ENCODE peak calls at places on chromosome 18, in seven cellular contexts. One of them, this sample, is unnamed.

GRCh38 chr18:61845212-61845611 is 47.6 kb downstream of the RNF152 start:
- DNase-seq in fibroblast of lung: peak; percentile 48
- DNase-seq in mucosa of gallbladder: no peak
- DNase-seq in amniotic stem cell: no peak
- DNase-seq in right atrium auricular region: no peak
- DNase-seq in stimulated activated CD4-positive, alpha-beta T cell treated with anti-CD3 and anti-CD28 coated beads, Interleukin-4, amount 100 ng/mL, for 4 hours: no peak
- DNase-seq in activated gamma-delta T cell treated with anti-CD3 and anti-CD28 coated beads, Interleukin-2, amount 50 U/mL, for 16 hours: no peak
- DNase-seq in this sample: no peak

GRCh38 chr18:23342506-23342905 is 110.6 kb upstream of the RIOK3 start:
- DNase-seq in stimulated activated CD4-positive, alpha-beta T cell treated with anti-CD3 and anti-CD28 coated beads, Interleukin-4, amount 100 ng/mL, for 4 hours: no peak
- DNase-seq in fibroblast of lung: no peak
- DNase-seq in amniotic stem cell: no peak
- DNase-seq in activated gamma-delta T cell treated with anti-CD3 and anti-CD28 coated beads, Interleukin-2, amount 50 U/mL, for 16 hours: no peak
- DNase-seq in right atrium auricular region: no peak
- DNase-seq in mucosa of gallbladder: no peak
- DNase-seq in this sample: no peak

GRCh38 chr18:76988827-76989646 is 143.5 kb downstream of the MBP start:
- DNase-seq in activated gamma-delta T cell treated with anti-CD3 and anti-CD28 coated beads, Interleukin-2, amount 50 U/mL, for 16 hours: no peak
- DNase-seq in fibroblast of lung: no peak
- DNase-seq in right atrium auricular region: no peak
- DNase-seq in mucosa of gallbladder: no peak
- DNase-seq in stimulated activated CD4-positive, alpha-beta T cell treated with anti-CD3 and anti-CD28 coated beads, Interleukin-4, amount 100 ng/mL, for 4 hours: no peak
- DNase-seq in amniotic stem cell: no peak
- DNase-seq in this sample: no peak

GRCh38 chr18:70107037-70107436 is 98.5 kb downstream of the RTTN start:
- DNase-seq in amniotic stem cell: no peak
- DNase-seq in activated gamma-delta T cell treated with anti-CD3 and anti-CD28 coated beads, Interleukin-2, amount 50 U/mL, for 16 hours: no peak
- DNase-seq in right atrium auricular region: no peak
- DNase-seq in mucosa of gallbladder: no peak
- DNase-seq in stimulated activated CD4-positive, alpha-beta T cell treated with anti-CD3 and anti-CD28 coated beads, Interleukin-4, amount 100 ng/mL, for 4 hours: no peak
- DNase-seq in fibroblast of lung: no peak
- DNase-seq in this sample: no peak

GRCh38 chr18:57980573-57981348 is 63.3 kb upstream of the NEDD4L start:
- DNase-seq in amniotic stem cell: no peak
- DNase-seq in fibroblast of lung: no peak
- DNase-seq in mucosa of gallbladder: no peak
- DNase-seq in activated gamma-delta T cell treated with anti-CD3 and anti-CD28 coated beads, Interleukin-2, amount 50 U/mL, for 16 hours: no peak
- DNase-seq in stimulated activated CD4-positive, alpha-beta T cell treated with anti-CD3 and anti-CD28 coated beads, Interleukin-4, amount 100 ng/mL, for 4 hours: no peak
- DNase-seq in right atrium auricular region: no peak
- DNase-seq in this sample: no peak

GRCh38 chr18:32261003-32261402 is 71.2 kb downstream of the MEP1B start:
- DNase-seq in activated gamma-delta T cell treated with anti-CD3 and anti-CD28 coated beads, Interleukin-2, amount 50 U/mL, for 16 hours: no peak
- DNase-seq in right atrium auricular region: no peak
- DNase-seq in amniotic stem cell: no peak
- DNase-seq in fibroblast of lung: no peak
- DNase-seq in stimulated activated CD4-positive, alpha-beta T cell treated with anti-CD3 and anti-CD28 coated beads, Interleukin-4, amount 100 ng/mL, for 4 hours: no peak
- DNase-seq in mucosa of gallbladder: no peak
- DNase-seq in this sample: no peak

GRCh38 chr18:20971886-20972267 is 139.7 kb downstream of the ROCK1 start:
- DNase-seq in amniotic stem cell: no peak
- DNase-seq in stimulated activated CD4-positive, alpha-beta T cell treated with anti-CD3 and anti-CD28 coated beads, Interleukin-4, amount 100 ng/mL, for 4 hours: no peak
- DNase-seq in activated gamma-delta T cell treated with anti-CD3 and anti-CD28 coated beads, Interleukin-2, amount 50 U/mL, for 16 hours: no peak
- DNase-seq in mucosa of gallbladder: no peak
- DNase-seq in right atrium auricular region: no peak
- DNase-seq in fibroblast of lung: peak; percentile 16
- DNase-seq in this sample: no peak

GRCh38 chr18:73479472-73479871 is 611.7 kb upstream of the NETO1 start:
- DNase-seq in right atrium auricular region: no peak
- DNase-seq in activated gamma-delta T cell treated with anti-CD3 and anti-CD28 coated beads, Interleukin-2, amount 50 U/mL, for 16 hours: no peak
- DNase-seq in mucosa of gallbladder: no peak
- DNase-seq in amniotic stem cell: no peak
- DNase-seq in stimulated activated CD4-positive, alpha-beta T cell treated with anti-CD3 and anti-CD28 coated beads, Interleukin-4, amount 100 ng/mL, for 4 hours: no peak
- DNase-seq in fibroblast of lung: peak; percentile 45
- DNase-seq in this sample: no peak

GRCh38 chr18:21820035-21820810 is 79.6 kb downstream of the MIB1 start:
- DNase-seq in fibroblast of lung: peak; percentile 23
- DNase-seq in mucosa of gallbladder: no peak
- DNase-seq in activated gamma-delta T cell treated with anti-CD3 and anti-CD28 coated beads, Interleukin-2, amount 50 U/mL, for 16 hours: no peak
- DNase-seq in stimulated activated CD4-positive, alpha-beta T cell treated with anti-CD3 and anti-CD28 coated beads, Interleukin-4, amount 100 ng/mL, for 4 hours: no peak
- DNase-seq in amniotic stem cell: no peak
- DNase-seq in right atrium auricular region: no peak
- DNase-seq in this sample: no peak

GRCh38 chr18:27298215-27298804 is 113.2 kb upstream of the CHST9 start:
- DNase-seq in fibroblast of lung: no peak
- DNase-seq in stimulated activated CD4-positive, alpha-beta T cell treated with anti-CD3 and anti-CD28 coated beads, Interleukin-4, amount 100 ng/mL, for 4 hours: no peak
- DNase-seq in activated gamma-delta T cell treated with anti-CD3 and anti-CD28 coated beads, Interleukin-2, amount 50 U/mL, for 16 hours: no peak
- DNase-seq in amniotic stem cell: no peak
- DNase-seq in right atrium auricular region: no peak
- DNase-seq in mucosa of gallbladder: no peak
- DNase-seq in this sample: no peak

GRCh38 chr18:11749305-11749704 is 60.2 kb downstream of the GNAL start:
- DNase-seq in stimulated activated CD4-positive, alpha-beta T cell treated with anti-CD3 and anti-CD28 coated beads, Interleukin-4, amount 100 ng/mL, for 4 hours: no peak
- DNase-seq in fibroblast of lung: no peak
- DNase-seq in right atrium auricular region: no peak
- DNase-seq in activated gamma-delta T cell treated with anti-CD3 and anti-CD28 coated beads, Interleukin-2, amount 50 U/mL, for 16 hours: no peak
- DNase-seq in amniotic stem cell: no peak
- DNase-seq in mucosa of gallbladder: no peak
- DNase-seq in this sample: no peak

GRCh38 chr18:74489631-74490030 is 6.5 kb upstream of the CNDP2 start:
- DNase-seq in activated gamma-delta T cell treated with anti-CD3 and anti-CD28 coated beads, Interleukin-2, amount 50 U/mL, for 16 hours: no peak
- DNase-seq in amniotic stem cell: no peak
- DNase-seq in mucosa of gallbladder: no peak
- DNase-seq in stimulated activated CD4-positive, alpha-beta T cell treated with anti-CD3 and anti-CD28 coated beads, Interleukin-4, amount 100 ng/mL, for 4 hours: no peak
- DNase-seq in fibroblast of lung: peak; percentile 88
- DNase-seq in right atrium auricular region: no peak
- DNase-seq in this sample: no peak

GRCh38 chr18:74950479-74950878 is 258.5 kb downstream of the PTGR3 start:
- DNase-seq in stimulated activated CD4-positive, alpha-beta T cell treated with anti-CD3 and anti-CD28 coated beads, Interleukin-4, amount 100 ng/mL, for 4 hours: no peak
- DNase-seq in fibroblast of lung: no peak
- DNase-seq in mucosa of gallbladder: no peak
- DNase-seq in right atrium auricular region: no peak
- DNase-seq in activated gamma-delta T cell treated with anti-CD3 and anti-CD28 coated beads, Interleukin-2, amount 50 U/mL, for 16 hours: no peak
- DNase-seq in amniotic stem cell: no peak
- DNase-seq in this sample: no peak

GRCh38 chr18:23977709-23978483 is 36.7 kb upstream of the TTC39C start:
- DNase-seq in right atrium auricular region: no peak
- DNase-seq in mucosa of gallbladder: no peak
- DNase-seq in activated gamma-delta T cell treated with anti-CD3 and anti-CD28 coated beads, Interleukin-2, amount 50 U/mL, for 16 hours: no peak
- DNase-seq in fibroblast of lung: peak; percentile 63
- DNase-seq in amniotic stem cell: no peak
- DNase-seq in stimulated activated CD4-positive, alpha-beta T cell treated with anti-CD3 and anti-CD28 coated beads, Interleukin-4, amount 100 ng/mL, for 4 hours: no peak
- DNase-seq in this sample: no peak

GRCh38 chr18:21669736-21670135 is 34.8 kb downstream of the ABHD3 start:
- DNase-seq in right atrium auricular region: no peak
- DNase-seq in mucosa of gallbladder: no peak
- DNase-seq in stimulated activated CD4-positive, alpha-beta T cell treated with anti-CD3 and anti-CD28 coated beads, Interleukin-4, amount 100 ng/mL, for 4 hours: no peak
- DNase-seq in activated gamma-delta T cell treated with anti-CD3 and anti-CD28 coated beads, Interleukin-2, amount 50 U/mL, for 16 hours: no peak
- DNase-seq in amniotic stem cell: no peak
- DNase-seq in fibroblast of lung: no peak
- DNase-seq in this sample: no peak

This sample was measured in activated CD4-positive, alpha-beta T cell treated with anti-CD3 and anti-CD28 coated beads for 4 hours.